ENCODE peak calls at places on chromosomes 7 and 10, in five cellular contexts. One of them, this sample, is unnamed.

GRCh38 chr7:18693401-18693800 is 197.9 kb downstream of the HDAC9 start:
- DNase-seq in H1: no peak
- DNase-seq in HepG2: no peak
- DNase-seq in GM12878: no peak
- DNase-seq in K562: no peak
- DNase-seq in this sample: peak; percentile 39

GRCh38 chr7:80429186-80429585 is 82.7 kb downstream of the GNAT3 start:
- DNase-seq in K562: no peak
- DNase-seq in GM12878: no peak
- DNase-seq in HepG2: no peak
- DNase-seq in H1: no peak
- DNase-seq in this sample: no peak

GRCh38 chr10:46282460-46283216 is 4.2 kb upstream of the ANTXRL start:
- DNase-seq in HepG2: peak; percentile 33
- DNase-seq in GM12878: no peak
- DNase-seq in H1: no peak
- DNase-seq in K562: peak; percentile 80
- DNase-seq in this sample: peak; percentile 73

GRCh38 chr10:118564652-118565051 is 30.8 kb downstream of the PRLHR start:
- DNase-seq in GM12878: no peak
- DNase-seq in H1: no peak
- DNase-seq in HepG2: no peak
- DNase-seq in K562: no peak
- DNase-seq in this sample: peak; percentile 35

GRCh38 chr7:66308411-66308810 is 103.3 kb downstream of the TPST1 start:
- DNase-seq in GM12878: no peak
- DNase-seq in H1: no peak
- DNase-seq in K562: no peak
- DNase-seq in HepG2: no peak
- DNase-seq in this sample: no peak

GRCh38 chr10:68666280-68666760 is 54.7 kb upstream of the CCAR1 start:
- DNase-seq in H1: no peak
- DNase-seq in HepG2: no peak
- DNase-seq in K562: no peak
- DNase-seq in GM12878: no peak
- DNase-seq in this sample: no peak

GRCh38 chr10:106573106-106573505 is 591.4 kb downstream of the SORCS1 start:
- DNase-seq in HepG2: no peak
- DNase-seq in H1: no peak
- DNase-seq in K562: no peak
- DNase-seq in GM12878: no peak
- DNase-seq in this sample: no peak

GRCh38 chr10:44316187-44316921 is 68.5 kb downstream of the CXCL12 start:
- DNase-seq in GM12878: no peak
- DNase-seq in HepG2: no peak
- DNase-seq in H1: peak; percentile 53
- DNase-seq in K562: peak; percentile 97
- DNase-seq in this sample: no peak

GRCh38 chr10:88270871-88271713 is 312.0 kb downstream of the RNLS start:
- DNase-seq in K562: no peak
- DNase-seq in HepG2: no peak
- DNase-seq in H1: no peak
- DNase-seq in GM12878: peak; percentile 97
- DNase-seq in this sample: no peak

GRCh38 chr7:132393789-132394261 is 182.4 kb downstream of the PLXNA4 start:
- DNase-seq in H1: no peak
- DNase-seq in K562: no peak
- DNase-seq in GM12878: no peak
- DNase-seq in HepG2: no peak
- DNase-seq in this sample: no peak

GRCh38 chr7:18087031-18087686 is 59.5 kb upstream of the PRPS1L1 start:
- DNase-seq in GM12878: no peak
- DNase-seq in H1: no peak
- DNase-seq in HepG2: no peak
- DNase-seq in K562: no peak
- DNase-seq in this sample: peak; percentile 13

GRCh38 chr7:141659501-141659900 is 42.5 kb downstream of the DENND11 start:
- DNase-seq in H1: no peak
- DNase-seq in K562: no peak
- DNase-seq in GM12878: no peak
- DNase-seq in HepG2: no peak
- DNase-seq in this sample: no peak

GRCh38 chr7:150945853-150946825 is 32.0 kb downstream of the KCNH2 start:
- DNase-seq in HepG2: no peak
- DNase-seq in K562: no peak
- DNase-seq in H1: no peak
- DNase-seq in GM12878: no peak
- DNase-seq in this sample: no peak

GRCh38 chr7:36303202-36304098 is 86.2 kb upstream of the ANLN start:
- DNase-seq in H1: no peak
- DNase-seq in GM12878: no peak
- DNase-seq in HepG2: peak; percentile 59
- DNase-seq in K562: no peak
- DNase-seq in this sample: peak; percentile 87

GRCh38 chr10:110434477-110435096 is 63.1 kb upstream of the DUSP5 start:
- DNase-seq in HepG2: no peak
- DNase-seq in H1: no peak
- DNase-seq in GM12878: no peak
- DNase-seq in K562: no peak
- DNase-seq in this sample: no peak

GRCh38 chr7:144057954-144058353 is 9.2 kb downstream of the OR2A5 start:
- DNase-seq in HepG2: peak; percentile 10
- DNase-seq in GM12878: no peak
- DNase-seq in H1: no peak
- DNase-seq in K562: no peak
- DNase-seq in this sample: peak; percentile 18

GRCh38 chr10:4807803-4808507 is 18.1 kb upstream of the AKR1E2 start:
- DNase-seq in HepG2: peak; percentile 6
- DNase-seq in K562: no peak
- DNase-seq in H1: no peak
- DNase-seq in GM12878: no peak
- DNase-seq in this sample: peak; percentile 66

GRCh38 chr7:155805826-155806095 is 6.5 kb downstream of the SHH start:
- DNase-seq in HepG2: no peak
- DNase-seq in K562: no peak
- DNase-seq in GM12878: no peak
- DNase-seq in H1: no peak
- DNase-seq in this sample: no peak

GRCh38 chr7:22670422-22670815 is 56.6 kb upstream of the IL6 start:
- DNase-seq in H1: no peak
- DNase-seq in GM12878: no peak
- DNase-seq in K562: no peak
- DNase-seq in HepG2: no peak
- DNase-seq in this sample: no peak

GRCh38 chr10:26730548-26730947 is 33.0 kb downstream of the PDSS1 start:
- DNase-seq in GM12878: no peak
- DNase-seq in HepG2: no peak
- DNase-seq in K562: no peak
- DNase-seq in H1: no peak
- DNase-seq in this sample: no peak

GRCh38 chr7:40947546-40947945 is 755.3 kb downstream of the INHBA start:
- DNase-seq in GM12878: no peak
- DNase-seq in K562: no peak
- DNase-seq in HepG2: no peak
- DNase-seq in H1: no peak
- DNase-seq in this sample: no peak

GRCh38 chr10:70769121-70769520 is 16.1 kb downstream of the TBATA start:
- DNase-seq in HepG2: no peak
- DNase-seq in GM12878: no peak
- DNase-seq in H1: no peak
- DNase-seq in K562: no peak
- DNase-seq in this sample: no peak
- TF ChIP-seq HDAC2 in HepG2: no peak
- TF ChIP-seq HDAC2 in GM12878: no peak
- TF ChIP-seq HDAC2 in H1: no peak
- TF ChIP-seq HDAC2 in K562: no peak
- TF ChIP-seq HDAC2 in this sample: no peak

DNA sequence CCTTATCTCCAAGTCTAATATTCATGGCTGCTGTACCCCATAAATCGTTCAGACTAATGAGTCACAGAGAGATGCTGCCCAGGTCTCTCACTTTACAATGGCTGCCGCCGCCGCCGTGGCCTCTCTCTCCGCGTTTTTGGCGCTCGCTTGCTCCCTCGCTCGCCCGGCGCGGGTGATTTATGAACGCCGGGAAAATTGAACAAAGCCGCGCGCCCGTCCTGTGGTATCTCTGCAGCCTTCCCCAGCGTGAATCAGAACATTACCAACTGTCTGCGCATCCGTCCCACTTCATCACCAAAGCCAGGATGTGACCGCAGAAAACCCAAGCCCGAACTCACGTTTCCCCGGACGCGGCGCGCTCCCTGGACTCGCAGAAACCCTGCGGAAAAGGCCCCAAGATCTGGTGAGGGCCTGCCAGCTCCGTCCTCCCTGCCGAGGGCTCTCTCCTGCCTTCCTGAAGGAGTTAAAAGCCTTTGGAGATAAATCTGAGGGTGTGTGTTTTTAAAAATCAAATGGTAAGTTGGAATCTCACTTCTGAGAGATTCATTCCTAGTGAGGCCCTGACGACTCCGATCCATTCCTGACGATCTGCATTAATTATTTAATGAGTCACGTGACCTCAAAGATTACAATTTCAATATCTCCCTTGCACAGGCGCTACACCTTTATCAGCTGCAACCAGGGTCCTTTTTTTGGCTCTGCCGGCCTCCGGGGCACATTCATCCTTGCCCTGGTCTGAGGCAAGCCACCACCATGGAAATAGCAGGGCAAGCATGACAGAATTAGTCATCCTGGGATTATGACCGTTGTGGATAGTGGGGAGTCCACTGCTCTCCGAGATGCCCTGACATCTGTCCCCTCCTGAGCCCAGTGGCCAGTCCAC is 6.2 kb downstream of the HOXA4 start:
- DNase-seq in K562: no peak
- DNase-seq in GM12878: no peak
- DNase-seq in HepG2: no peak
- DNase-seq in H1: no peak
- DNase-seq in this sample: no peak
- TF ChIP-seq HDAC2 in K562: no peak
- TF ChIP-seq HDAC2 in GM12878: no peak
- TF ChIP-seq HDAC2 in HepG2: no peak
- TF ChIP-seq HDAC2 in H1: no peak
- TF ChIP-seq HDAC2 in this sample: no peak

GRCh38 chr10:121930729-121931085 is 2.9 kb upstream of the ATE1 start:
- DNase-seq in H1: no peak
- DNase-seq in K562: no peak
- DNase-seq in GM12878: no peak
- DNase-seq in HepG2: no peak
- DNase-seq in this sample: no peak

GRCh38 chr10:121941532-121941931 is 13.7 kb upstream of the ATE1 start:
- DNase-seq in HepG2: no peak
- DNase-seq in H1: no peak
- DNase-seq in GM12878: no peak
- DNase-seq in K562: no peak
- DNase-seq in this sample: no peak

GRCh38 chr10:121936295-121936694 is 8.5 kb upstream of the ATE1 start:
- DNase-seq in H1: no peak
- DNase-seq in K562: no peak
- DNase-seq in GM12878: no peak
- DNase-seq in HepG2: no peak
- DNase-seq in this sample: no peak

GRCh38 chr10:121935702-121936101 is 7.9 kb upstream of the ATE1 start:
- DNase-seq in H1: no peak
- DNase-seq in GM12878: no peak
- DNase-seq in K562: no peak
- DNase-seq in HepG2: peak; percentile 96
- DNase-seq in this sample: no peak
- TF ChIP-seq HDAC2 in H1: no peak
- TF ChIP-seq HDAC2 in GM12878: no peak
- TF ChIP-seq HDAC2 in K562: no peak
- TF ChIP-seq HDAC2 in HepG2: peak; percentile 93
- TF ChIP-seq HDAC2 in this sample: no peak

DNA sequence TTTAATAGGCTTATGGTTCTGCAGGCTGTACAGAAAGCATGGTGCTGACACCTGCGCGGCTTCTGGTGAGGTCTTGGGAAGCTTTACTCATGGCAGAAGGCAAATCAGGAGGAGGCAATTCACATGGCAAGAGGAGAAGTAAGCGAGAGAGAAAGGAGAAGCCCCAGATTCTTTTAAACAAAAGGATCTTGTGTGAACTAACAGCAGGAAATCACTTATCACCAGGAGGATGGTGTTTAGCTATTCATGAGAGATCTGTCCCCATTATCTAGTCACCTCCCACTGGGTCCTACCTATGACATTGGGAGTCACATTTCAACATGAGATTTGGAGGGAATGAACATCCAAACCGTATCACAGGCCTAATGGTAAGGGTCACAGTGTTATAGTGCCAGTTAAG is 678.0 kb upstream of the KCND2 start:
- DNase-seq in GM12878: no peak
- DNase-seq in H1: no peak
- DNase-seq in K562: no peak
- DNase-seq in HepG2: no peak
- DNase-seq in this sample: no peak
- TF ChIP-seq HDAC2 in GM12878: no peak
- TF ChIP-seq HDAC2 in H1: no peak
- TF ChIP-seq HDAC2 in K562: no peak
- TF ChIP-seq HDAC2 in HepG2: no peak
- TF ChIP-seq HDAC2 in this sample: no peak

GRCh38 chr10:92699518-92700272 is 9.9 kb downstream of the HHEX start:
- DNase-seq in GM12878: no peak
- DNase-seq in H1: no peak
- DNase-seq in HepG2: no peak
- DNase-seq in K562: no peak
- DNase-seq in this sample: peak; percentile 41
- TF ChIP-seq HDAC2 in GM12878: no peak
- TF ChIP-seq HDAC2 in H1: no peak
- TF ChIP-seq HDAC2 in HepG2: no peak
- TF ChIP-seq HDAC2 in K562: no peak
- TF ChIP-seq HDAC2 in this sample: no peak

DNA sequence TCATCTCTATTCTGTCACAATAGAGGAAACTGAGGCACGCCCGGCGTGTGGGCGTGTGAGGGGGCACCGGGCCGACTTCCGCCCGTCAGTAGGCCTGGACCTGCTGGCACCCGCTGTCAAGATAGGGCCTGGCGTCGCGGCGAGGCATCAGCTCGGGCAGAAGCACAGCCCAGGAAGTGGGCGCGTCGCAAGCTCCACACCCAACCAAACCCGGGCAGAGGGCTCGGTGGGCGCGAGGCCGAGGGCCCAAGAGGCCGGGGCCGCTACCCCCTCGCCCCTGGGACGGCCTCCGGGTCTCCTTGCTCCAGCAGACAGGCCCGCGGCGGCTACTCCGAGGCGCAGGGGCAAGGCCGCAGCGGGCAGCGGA is 91.2 kb downstream of the SPAG6 start:
- DNase-seq in HepG2: no peak
- DNase-seq in GM12878: no peak
- DNase-seq in H1: no peak
- DNase-seq in K562: no peak
- DNase-seq in this sample: no peak
- TF ChIP-seq HDAC2 in HepG2: no peak
- TF ChIP-seq HDAC2 in GM12878: no peak
- TF ChIP-seq HDAC2 in H1: no peak
- TF ChIP-seq HDAC2 in K562: no peak
- TF ChIP-seq HDAC2 in this sample: no peak